ENCODE peak calls at places on chromosomes 7 and 10, in ten cellular contexts. One of them, this sample, is unnamed.

GRCh38 chr7:31816810-31817209 is 129.8 kb downstream of the PPP1R17 start:
- DNase-seq in HCT116: no peak
- DNase-seq in A549: no peak
- DNase-seq in gastrocnemius medialis: no peak
- DNase-seq in heart left ventricle: no peak
- DNase-seq in esophagus muscularis mucosa: no peak
- DNase-seq in esophagus squamous epithelium: no peak
- DNase-seq in transverse colon: no peak
- DNase-seq in right lobe of liver: no peak
- DNase-seq in uterus: no peak
- DNase-seq in this sample: no peak

GRCh38 chr7:27239780-27240731 is 2.5 kb upstream of the EVX1 start:
- DNase-seq in HCT116: no peak
- DNase-seq in A549: no peak
- DNase-seq in gastrocnemius medialis: no peak
- DNase-seq in heart left ventricle: no peak
- DNase-seq in esophagus muscularis mucosa: no peak
- DNase-seq in esophagus squamous epithelium: no peak
- DNase-seq in transverse colon: no peak
- DNase-seq in right lobe of liver: no peak
- DNase-seq in uterus: no peak
- DNase-seq in this sample: no peak

GRCh38 chr7:43834463-43835251 is 34.7 kb downstream of the MRPS24 start:
- DNase-seq in HCT116: no peak
- DNase-seq in A549: no peak
- DNase-seq in gastrocnemius medialis: no peak
- DNase-seq in heart left ventricle: no peak
- DNase-seq in esophagus muscularis mucosa: no peak
- DNase-seq in esophagus squamous epithelium: no peak
- DNase-seq in transverse colon: no peak
- DNase-seq in right lobe of liver: no peak
- DNase-seq in uterus: no peak
- DNase-seq in this sample: no peak

GRCh38 chr7:131074585-131074984 is 253.1 kb upstream of the MKLN1 start:
- DNase-seq in HCT116: no peak
- DNase-seq in A549: no peak
- DNase-seq in gastrocnemius medialis: no peak
- DNase-seq in heart left ventricle: no peak
- DNase-seq in esophagus muscularis mucosa: no peak
- DNase-seq in esophagus squamous epithelium: no peak
- DNase-seq in transverse colon: no peak
- DNase-seq in right lobe of liver: no peak
- DNase-seq in uterus: no peak
- DNase-seq in this sample: no peak

GRCh38 chr10:104638861-104639594 is 2.1 kb upstream of the SORCS3 start:
- DNase-seq in HCT116: no peak
- DNase-seq in A549: peak
- DNase-seq in gastrocnemius medialis: no peak
- DNase-seq in heart left ventricle: no peak
- DNase-seq in esophagus muscularis mucosa: peak
- DNase-seq in esophagus squamous epithelium: no peak
- DNase-seq in transverse colon: no peak
- DNase-seq in right lobe of liver: no peak
- DNase-seq in uterus: no peak
- DNase-seq in this sample: no peak

GRCh38 chr7:111112439-111112838 is 21.5 kb downstream of the LRRN3 start:
- DNase-seq in HCT116: no peak
- DNase-seq in A549: no peak
- DNase-seq in gastrocnemius medialis: no peak
- DNase-seq in heart left ventricle: no peak
- DNase-seq in esophagus muscularis mucosa: no peak
- DNase-seq in esophagus squamous epithelium: no peak
- DNase-seq in transverse colon: no peak
- DNase-seq in right lobe of liver: no peak
- DNase-seq in uterus: no peak
- DNase-seq in this sample: no peak

GRCh38 chr7:1558181-1558811 is 2.3 kb upstream of the TMEM184A start:
- DNase-seq in HCT116: no peak
- DNase-seq in A549: no peak
- DNase-seq in gastrocnemius medialis: peak
- DNase-seq in heart left ventricle: peak
- DNase-seq in esophagus muscularis mucosa: no peak
- DNase-seq in esophagus squamous epithelium: no peak
- DNase-seq in transverse colon: no peak
- DNase-seq in right lobe of liver: peak
- DNase-seq in uterus: no peak
- DNase-seq in this sample: no peak

GRCh38 chr10:49633327-49634045 is 19.6 kb downstream of the CHAT start:
- DNase-seq in HCT116: no peak
- DNase-seq in A549: no peak
- DNase-seq in gastrocnemius medialis: no peak
- DNase-seq in heart left ventricle: no peak
- DNase-seq in esophagus muscularis mucosa: no peak
- DNase-seq in esophagus squamous epithelium: no peak
- DNase-seq in transverse colon: peak
- DNase-seq in right lobe of liver: no peak
- DNase-seq in uterus: no peak
- DNase-seq in this sample: no peak

GRCh38 chr7:139762886-139763285 is 14.9 kb downstream of the HIPK2 start:
- DNase-seq in HCT116: no peak
- DNase-seq in A549: no peak
- DNase-seq in gastrocnemius medialis: no peak
- DNase-seq in heart left ventricle: no peak
- DNase-seq in esophagus muscularis mucosa: no peak
- DNase-seq in esophagus squamous epithelium: no peak
- DNase-seq in transverse colon: no peak
- DNase-seq in right lobe of liver: no peak
- DNase-seq in uterus: no peak
- DNase-seq in this sample: no peak

GRCh38 chr7:107179326-107180163 is 10.7 kb downstream of the HBP1 start:
- DNase-seq in HCT116: peak
- DNase-seq in A549: peak
- DNase-seq in gastrocnemius medialis: no peak
- DNase-seq in heart left ventricle: no peak
- DNase-seq in esophagus muscularis mucosa: no peak
- DNase-seq in esophagus squamous epithelium: no peak
- DNase-seq in transverse colon: no peak
- DNase-seq in right lobe of liver: no peak
- DNase-seq in uterus: no peak
- DNase-seq in this sample: no peak

GRCh38 chr7:45593121-45593541 is 19.0 kb downstream of the ADCY1 start:
- DNase-seq in HCT116: no peak
- DNase-seq in A549: no peak
- DNase-seq in gastrocnemius medialis: no peak
- DNase-seq in heart left ventricle: no peak
- DNase-seq in esophagus muscularis mucosa: peak
- DNase-seq in esophagus squamous epithelium: no peak
- DNase-seq in transverse colon: no peak
- DNase-seq in right lobe of liver: no peak
- DNase-seq in uterus: no peak
- DNase-seq in this sample: no peak

GRCh38 chr7:76352193-76352592 is 6.6 kb downstream of the YWHAG start:
- DNase-seq in HCT116: no peak
- DNase-seq in A549: no peak
- DNase-seq in gastrocnemius medialis: peak
- DNase-seq in heart left ventricle: no peak
- DNase-seq in esophagus muscularis mucosa: no peak
- DNase-seq in esophagus squamous epithelium: no peak
- DNase-seq in transverse colon: no peak
- DNase-seq in right lobe of liver: no peak
- DNase-seq in uterus: no peak
- DNase-seq in this sample: peak

GRCh38 chr10:44395902-44396670 is 11.2 kb upstream of the CXCL12 start:
- DNase-seq in HCT116: no peak
- DNase-seq in A549: no peak
- DNase-seq in gastrocnemius medialis: no peak
- DNase-seq in heart left ventricle: no peak
- DNase-seq in esophagus muscularis mucosa: peak
- DNase-seq in esophagus squamous epithelium: no peak
- DNase-seq in transverse colon: no peak
- DNase-seq in right lobe of liver: no peak
- DNase-seq in uterus: peak
- DNase-seq in this sample: no peak

GRCh38 chr10:23195846-23196200 is 3.7 kb downstream of the PTF1A start:
- DNase-seq in HCT116: no peak
- DNase-seq in A549: no peak
- DNase-seq in gastrocnemius medialis: no peak
- DNase-seq in heart left ventricle: no peak
- DNase-seq in esophagus muscularis mucosa: peak
- DNase-seq in esophagus squamous epithelium: no peak
- DNase-seq in transverse colon: no peak
- DNase-seq in right lobe of liver: no peak
- DNase-seq in uterus: no peak
- DNase-seq in this sample: no peak

GRCh38 chr10:12556057-12556456 is 206.7 kb downstream of the CAMK1D start:
- DNase-seq in HCT116: no peak
- DNase-seq in A549: no peak
- DNase-seq in gastrocnemius medialis: no peak
- DNase-seq in heart left ventricle: no peak
- DNase-seq in esophagus muscularis mucosa: no peak
- DNase-seq in esophagus squamous epithelium: no peak
- DNase-seq in transverse colon: no peak
- DNase-seq in right lobe of liver: no peak
- DNase-seq in uterus: no peak
- DNase-seq in this sample: no peak

DNA sequence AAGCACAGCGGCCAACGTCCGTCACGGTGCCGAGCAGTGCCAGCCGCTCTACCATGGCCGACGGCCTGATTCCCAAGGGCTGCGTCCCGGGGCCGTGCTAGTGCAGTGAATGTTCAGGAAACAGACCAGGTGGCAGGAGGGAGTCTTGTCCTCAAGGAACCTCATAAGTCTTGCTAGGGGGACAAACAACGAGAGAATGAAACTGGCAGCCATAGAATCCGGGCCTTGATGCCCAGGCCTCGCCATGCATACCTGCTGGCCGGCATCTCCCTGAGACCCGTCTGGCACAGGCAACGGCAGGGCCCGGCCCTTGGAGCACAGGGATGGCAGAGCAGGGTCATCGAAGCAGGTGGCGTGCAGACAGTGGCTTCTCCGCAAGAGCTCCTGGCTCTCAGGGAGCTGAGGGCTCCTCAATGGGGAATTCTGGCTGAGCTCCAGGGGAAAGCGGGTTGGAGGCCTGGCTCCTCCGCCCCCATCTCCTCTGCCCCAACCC is 58.8 kb downstream of the DIP2C start:
- DNase-seq in HCT116: no peak
- DNase-seq in A549: no peak
- DNase-seq in gastrocnemius medialis: no peak
- DNase-seq in heart left ventricle: no peak
- DNase-seq in esophagus muscularis mucosa: no peak
- DNase-seq in esophagus squamous epithelium: no peak
- DNase-seq in transverse colon: no peak
- DNase-seq in right lobe of liver: no peak
- DNase-seq in uterus: no peak
- DNase-seq in this sample: no peak
- TF ChIP-seq CTCF in HCT116: no peak
- TF ChIP-seq CTCF in A549: no peak
- TF ChIP-seq CTCF in gastrocnemius medialis: no peak
- TF ChIP-seq CTCF in heart left ventricle: no peak
- TF ChIP-seq CTCF in esophagus muscularis mucosa: no peak
- TF ChIP-seq CTCF in esophagus squamous epithelium: no peak
- TF ChIP-seq CTCF in transverse colon: no peak
- TF ChIP-seq CTCF in right lobe of liver: no peak
- TF ChIP-seq CTCF in uterus: no peak
- TF ChIP-seq CTCF in this sample: no peak

GRCh38 chr7:106069471-106070200 is 42.5 kb downstream of the SYPL1 start:
- DNase-seq in HCT116: no peak
- DNase-seq in A549: no peak
- DNase-seq in gastrocnemius medialis: no peak
- DNase-seq in heart left ventricle: no peak
- DNase-seq in esophagus muscularis mucosa: peak
- DNase-seq in esophagus squamous epithelium: no peak
- DNase-seq in transverse colon: no peak
- DNase-seq in right lobe of liver: no peak
- DNase-seq in uterus: no peak
- DNase-seq in this sample: no peak
- TF ChIP-seq POLR2A in HCT116: no peak
- TF ChIP-seq POLR2A in A549: no peak
- TF ChIP-seq POLR2A in gastrocnemius medialis: no peak
- TF ChIP-seq POLR2A in heart left ventricle: no peak
- TF ChIP-seq POLR2A in esophagus muscularis mucosa: no peak
- TF ChIP-seq POLR2A in esophagus squamous epithelium: no peak
- TF ChIP-seq POLR2A in transverse colon: no peak
- TF ChIP-seq POLR2A in right lobe of liver: no peak
- TF ChIP-seq POLR2A in uterus: no peak
- TF ChIP-seq POLR2A in this sample: no peak

DNA sequence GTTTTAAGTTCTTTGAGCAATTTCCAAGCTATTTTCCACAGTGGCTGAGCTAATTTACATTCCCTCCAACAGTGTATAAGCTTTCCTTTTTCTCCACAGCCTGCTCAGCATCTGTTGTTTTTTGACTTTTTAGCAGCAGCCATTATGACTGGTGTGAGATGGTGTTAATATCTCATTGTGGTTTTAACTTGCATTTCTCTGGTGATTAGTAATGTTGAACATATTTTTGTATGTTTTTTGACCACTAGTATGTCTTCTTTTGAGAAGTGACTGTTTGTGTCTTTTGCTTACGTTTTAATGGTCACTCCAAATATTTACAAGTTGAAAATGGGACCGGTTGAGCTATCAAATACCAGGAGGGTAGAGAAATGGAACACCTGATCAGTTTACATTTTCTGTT is 20.4 kb downstream of the GNG11 start:
- DNase-seq in HCT116: no peak
- DNase-seq in A549: no peak
- DNase-seq in gastrocnemius medialis: no peak
- DNase-seq in heart left ventricle: no peak
- DNase-seq in esophagus muscularis mucosa: no peak
- DNase-seq in esophagus squamous epithelium: no peak
- DNase-seq in transverse colon: no peak
- DNase-seq in right lobe of liver: no peak
- DNase-seq in uterus: no peak
- DNase-seq in this sample: no peak
- H3K27ac ChIP-seq in HCT116: no peak
- H3K27ac ChIP-seq in A549: no peak
- H3K27ac ChIP-seq in gastrocnemius medialis: no peak
- H3K27ac ChIP-seq in heart left ventricle: no peak
- H3K27ac ChIP-seq in esophagus muscularis mucosa: no peak
- H3K27ac ChIP-seq in esophagus squamous epithelium: no peak
- H3K27ac ChIP-seq in transverse colon: no peak
- H3K27ac ChIP-seq in right lobe of liver: no peak
- H3K27ac ChIP-seq in uterus: no peak
- H3K27ac ChIP-seq in this sample: no peak

DNA sequence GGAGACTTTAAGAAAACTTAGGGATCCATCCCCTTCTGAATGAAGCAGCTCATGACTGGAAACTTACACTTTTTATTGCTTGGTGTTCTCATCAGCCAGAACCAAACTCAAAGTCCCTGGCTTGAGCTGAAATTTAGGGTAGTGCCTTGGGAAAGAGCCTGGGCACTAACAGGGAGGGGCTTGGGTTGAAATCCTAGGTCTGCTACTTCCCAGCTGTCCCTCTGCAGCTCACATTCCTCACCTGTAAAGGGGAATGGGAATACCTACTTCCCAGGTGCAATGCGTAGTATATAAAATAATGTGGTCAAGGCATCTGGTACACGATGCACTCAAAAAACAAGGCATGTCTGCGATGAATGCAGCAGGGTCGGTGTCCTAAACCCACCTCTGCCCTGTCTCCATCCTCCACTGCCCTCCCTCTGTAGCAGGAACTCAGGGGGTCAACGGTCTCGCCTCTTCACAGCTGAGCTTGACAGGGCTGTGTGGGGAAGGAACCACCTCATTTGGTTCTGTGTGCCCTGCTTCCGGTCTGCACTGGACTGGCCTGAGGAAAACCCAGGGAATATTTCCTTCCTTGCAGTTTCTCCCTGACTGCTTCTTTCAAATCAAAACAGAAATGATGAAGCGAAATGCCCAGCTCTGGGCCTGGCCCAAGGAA is 80.0 kb downstream of the COBL start:
- DNase-seq in HCT116: no peak
- DNase-seq in A549: no peak
- DNase-seq in gastrocnemius medialis: no peak
- DNase-seq in heart left ventricle: no peak
- DNase-seq in esophagus muscularis mucosa: no peak
- DNase-seq in esophagus squamous epithelium: no peak
- DNase-seq in transverse colon: no peak
- DNase-seq in right lobe of liver: no peak
- DNase-seq in uterus: no peak
- DNase-seq in this sample: no peak
- TF ChIP-seq CTCF in HCT116: no peak
- TF ChIP-seq CTCF in A549: no peak
- TF ChIP-seq CTCF in gastrocnemius medialis: no peak
- TF ChIP-seq CTCF in heart left ventricle: no peak
- TF ChIP-seq CTCF in esophagus muscularis mucosa: no peak
- TF ChIP-seq CTCF in esophagus squamous epithelium: no peak
- TF ChIP-seq CTCF in transverse colon: no peak
- TF ChIP-seq CTCF in right lobe of liver: no peak
- TF ChIP-seq CTCF in uterus: no peak
- TF ChIP-seq CTCF in this sample: no peak

This sample was measured in adrenal gland.